ENCODE peak calls at places on chromosomes 5 and 9, in nine cellular contexts. X, P, T, I, C, S, L, V and Z are unnamed samples.

GRCh38 chr9:134366223-134367031 is 40.2 kb downstream of the RXRA start:
- DNase-seq in C (peak), V (no peak), I (peak), T (peak), P (peak), S (no peak), X (no peak), L (peak), Z (no peak)

GRCh38 chr5:473344-474192 is 30.6 kb downstream of the EXOC3 start:
- DNase-seq in I (peak), S (peak), V (peak), L (no peak), P (peak), C (peak), T (peak), X (peak), Z (no peak)

GRCh38 chr5:102858808-102859207 is 103.7 kb downstream of the PAM start:
- DNase-seq in S (no peak), L (no peak), I (no peak), X (no peak), C (peak), T (peak), V (no peak), P (no peak), Z (no peak)

GRCh38 chr9:129465834-129466535 is 154.9 kb downstream of the C9orf50 start:
- DNase-seq in T (no peak), P (no peak), S (no peak), L (no peak), I (no peak), V (no peak), X (no peak), C (no peak), Z (no peak)

GRCh38 chr9:91296354-91296753 is 65.4 kb downstream of the AUH start:
- DNase-seq in X (no peak), L (no peak), P (no peak), I (no peak), S (no peak), V (no peak), C (no peak), T (no peak), Z (no peak)

GRCh38 chr9:131740898-131741297 is 1.0 kb upstream of the RAPGEF1 start:
- DNase-seq in P (no peak), X (no peak), S (no peak), C (no peak), T (no peak), V (no peak), I (no peak), L (no peak), Z (no peak)

GRCh38 chr9:70110194-70111041 is 66.8 kb downstream of the MAMDC2 start:
- DNase-seq in I (no peak), S (no peak), P (no peak), X (no peak), L (no peak), T (no peak), V (no peak), C (no peak), Z (no peak)

GRCh38 chr5:159095218-159095617 is 4.5 kb downstream of the EBF1 start:
- DNase-seq in S (peak), X (no peak), L (no peak), I (no peak), P (no peak), C (no peak), V (no peak), T (no peak), Z (no peak)

GRCh38 chr5:120254385-120254784 is 209.7 kb upstream of the PRR16 start:
- DNase-seq in V (no peak), L (no peak), I (no peak), C (no peak), T (peak), S (no peak), X (no peak), P (no peak), Z (no peak)

GRCh38 chr5:42655982-42656660 is 100.5 kb upstream of the CCDC152 start:
- DNase-seq in I (no peak), P (no peak), L (no peak), V (no peak), X (no peak), T (peak), S (no peak), C (no peak), Z (no peak)

GRCh38 chr9:129333613-129333960 is 155.5 kb upstream of the IER5L start:
- DNase-seq in S (no peak), X (no peak), C (no peak), P (no peak), V (no peak), T (peak), I (peak), L (no peak), Z (no peak)

GRCh38 chr5:123449424-123449823 is 26.2 kb upstream of the CEP120 start:
- DNase-seq in T (no peak), P (no peak), C (no peak), V (no peak), I (no peak), S (no peak), L (no peak), X (no peak), Z (no peak)

GRCh38 chr9:16060457-16061129 is 507.8 kb downstream of the CCDC171 start:
- DNase-seq in V (no peak), T (no peak), X (no peak), C (no peak), S (no peak), P (no peak), I (no peak), L (no peak), Z (no peak)

GRCh38 chr5:136780518-136780917 is 415.2 kb upstream of the TRPC7 start:
- DNase-seq in T (peak), L (no peak), S (no peak), V (no peak), C (no peak), X (no peak), I (no peak), P (no peak), Z (no peak)

GRCh38 chr9:16540996-16541668 is 329.3 kb downstream of the BNC2 start:
- DNase-seq in T (no peak), I (no peak), S (no peak), L (no peak), X (no peak), V (no peak), P (no peak), C (no peak), Z (no peak)

GRCh38 chr9:7974335-7975005 is 174.9 kb upstream of the DMAC1 start:
- DNase-seq in S (no peak), V (no peak), I (no peak), C (no peak), X (no peak), P (no peak), L (no peak), T (no peak), Z (no peak)

GRCh38 chr5:113989913-113990305 is 372.0 kb upstream of the KCNN2 start:
- DNase-seq in L (no peak), T (peak), X (no peak), P (no peak), V (no peak), I (no peak), C (no peak), S (no peak), Z (no peak)

GRCh38 chr9:107600060-107600573 is 110.5 kb upstream of the KLF4 start:
- DNase-seq in C (no peak), T (no peak), P (peak), I (peak), V (no peak), L (no peak), X (no peak), S (no peak), Z (no peak)

GRCh38 chr5:78509884-78510769 is 138.4 kb downstream of the LHFPL2 start:
- DNase-seq in S (peak), V (no peak), T (peak), L (no peak), I (peak), P (peak), X (no peak), C (peak), Z (peak)

GRCh38 chr9:77616191-77616590 is 31.9 kb downstream of the GNA14 start:
- DNase-seq in S (no peak), C (no peak), L (no peak), T (no peak), V (no peak), I (no peak), X (no peak), P (no peak), Z (no peak)

GRCh38 chr9:6696178-6696577 is 50.6 kb upstream of the GLDC start:
- DNase-seq in S (no peak), X (no peak), V (no peak), C (no peak), L (no peak), P (no peak), I (no peak), T (no peak), Z (no peak)

GRCh38 chr9:101093620-101094019 is 65.1 kb downstream of the PLPPR1 start:
- DNase-seq in V (no peak), X (no peak), L (no peak), T (peak), S (no peak), C (no peak), P (no peak), I (peak), Z (no peak)

GRCh38 chr5:173963107-173963506 is 25.9 kb upstream of the C5orf47 start:
- DNase-seq in V (no peak), P (no peak), L (no peak), I (no peak), C (peak), T (peak), X (no peak), S (no peak), Z (no peak)

GRCh38 chr9:38359689-38360385 is 32.7 kb upstream of the ALDH1B1 start:
- DNase-seq in V (no peak), C (no peak), P (no peak), S (no peak), L (no peak), X (no peak), T (no peak), I (no peak), Z (no peak)

GRCh38 chr5:160543395-160543794 is 121.7 kb downstream of the PTTG1 start:
- DNase-seq in V (no peak), S (no peak), T (peak), L (no peak), C (no peak), I (no peak), X (no peak), P (no peak), Z (no peak)

GRCh38 chr5:31435730-31436129 is 96.2 kb downstream of the DROSHA start:
- DNase-seq in P (no peak), C (no peak), I (no peak), T (no peak), L (no peak), V (no peak), X (no peak), S (no peak), Z (no peak)

GRCh38 chr9:114449236-114449635 is 56.0 kb downstream of the WHRN start:
- DNase-seq in S (no peak), C (no peak), X (no peak), V (no peak), P (no peak), I (no peak), T (no peak), L (no peak), Z (no peak)

GRCh38 chr9:97985058-97985861 is 2.1 kb downstream of the ANP32B start:
- DNase-seq in C (no peak), I (no peak), S (no peak), X (no peak), P (peak), T (peak), V (no peak), L (no peak), Z (no peak)

GRCh38 chr5:74693176-74693575 is 8.1 kb downstream of the HEXB start:
- DNase-seq in V (no peak), P (no peak), T (no peak), S (no peak), C (no peak), X (no peak), I (no peak), L (no peak), Z (no peak)

GRCh38 chr9:11088826-11089374 is 476.1 kb upstream of the PTPRD start:
- DNase-seq in S (no peak), P (no peak), I (no peak), L (no peak), V (no peak), T (no peak), C (no peak), X (no peak), Z (no peak)

GRCh38 chr5:10453564-10453963 is 11.9 kb downstream of the ROPN1L start:
- DNase-seq in L (no peak), C (no peak), I (no peak), T (peak), P (no peak), V (no peak), X (no peak), S (no peak), Z (no peak)

GRCh38 chr5:174222891-174223290 is 177.4 kb downstream of the NSG2 start:
- DNase-seq in L (no peak), X (no peak), I (no peak), C (no peak), V (no peak), S (no peak), P (no peak), T (no peak), Z (no peak)

GRCh38 chr5:151578326-151579025 is 12.7 kb downstream of the FAT2 start:
- DNase-seq in S (no peak), T (no peak), L (no peak), C (no peak), X (no peak), I (no peak), P (no peak), V (no peak), Z (no peak)

GRCh38 chr5:122581629-122582028 is 193.3 kb upstream of the SNX2 start:
- DNase-seq in I (peak), T (no peak), X (no peak), V (no peak), S (no peak), C (no peak), P (no peak), L (no peak), Z (no peak)

GRCh38 chr9:87959916-87960581 is 14.3 kb downstream of the CDK20 start:
- DNase-seq in T (no peak), I (peak), X (no peak), S (no peak), P (peak), C (no peak), L (no peak), V (no peak), Z (no peak)

GRCh38 chr5:180605554-180606214 is 14.4 kb upstream of the SCGB3A1 start:
- DNase-seq in S (peak), T (peak), X (peak), I (peak), C (peak), L (no peak), V (no peak), P (peak), Z (peak)

GRCh38 chr9:98142925-98143481 is 24.0 kb upstream of the TRIM14 start:
- DNase-seq in L (no peak), P (no peak), X (no peak), C (no peak), I (no peak), T (no peak), S (no peak), V (no peak), Z (no peak)

GRCh38 chr5:125023673-125024072 is 277.2 kb upstream of the ZNF608 start:
- DNase-seq in L (no peak), X (no peak), C (no peak), P (no peak), I (no peak), S (no peak), V (no peak), T (peak), Z (no peak)

GRCh38 chr5:168667301-168667859 is 88.2 kb upstream of the PANK3 start:
- DNase-seq in P (peak), S (no peak), L (no peak), T (no peak), I (no peak), C (no peak), V (no peak), X (no peak), Z (no peak)